ENCODE peak calls at places on chromosomes 7 and 10, in seven cellular contexts. One of them, this sample, is unnamed.

GRCh38 chr7:129952164-129952652 is 552 bp downstream of the UBE2H start:
- DNase-seq in GM12891: no peak
- DNase-seq in A172: peak
- DNase-seq in heart right ventricle: peak
- DNase-seq in ecto neural progenitor cell: peak
- DNase-seq in thoracic aorta: no peak
- DNase-seq in left ventricle myocardium inferior: peak
- DNase-seq in this sample: no peak

GRCh38 chr7:44694326-44694725 is 54.3 kb upstream of the ZMIZ2 start:
- DNase-seq in GM12891: no peak
- DNase-seq in thoracic aorta: no peak
- DNase-seq in A172: no peak
- DNase-seq in ecto neural progenitor cell: no peak
- DNase-seq in left ventricle myocardium inferior: no peak
- DNase-seq in heart right ventricle: no peak
- DNase-seq in this sample: no peak

GRCh38 chr10:8100366-8100765 is 45.9 kb downstream of the GATA3 start:
- DNase-seq in GM12891: no peak
- DNase-seq in thoracic aorta: no peak
- DNase-seq in ecto neural progenitor cell: no peak
- DNase-seq in left ventricle myocardium inferior: no peak
- DNase-seq in A172: no peak
- DNase-seq in heart right ventricle: no peak
- DNase-seq in this sample: no peak

GRCh38 chr7:109963741-109964140 is 1127.2 kb upstream of the LRRN3 start:
- DNase-seq in heart right ventricle: no peak
- DNase-seq in ecto neural progenitor cell: no peak
- DNase-seq in thoracic aorta: no peak
- DNase-seq in A172: no peak
- DNase-seq in GM12891: no peak
- DNase-seq in left ventricle myocardium inferior: no peak
- DNase-seq in this sample: no peak

GRCh38 chr7:29641651-29642050 is 78.0 kb downstream of the PRR15 start:
- DNase-seq in left ventricle myocardium inferior: no peak
- DNase-seq in GM12891: no peak
- DNase-seq in thoracic aorta: no peak
- DNase-seq in ecto neural progenitor cell: no peak
- DNase-seq in heart right ventricle: no peak
- DNase-seq in A172: no peak
- DNase-seq in this sample: peak

GRCh38 chr7:98196706-98197605 is 14.3 kb upstream of the BHLHA15 start:
- DNase-seq in left ventricle myocardium inferior: no peak
- DNase-seq in heart right ventricle: no peak
- DNase-seq in GM12891: no peak
- DNase-seq in ecto neural progenitor cell: no peak
- DNase-seq in A172: no peak
- DNase-seq in thoracic aorta: no peak
- DNase-seq in this sample: no peak

GRCh38 chr10:25758041-25758457 is 176.0 kb upstream of the MYO3A start:
- DNase-seq in thoracic aorta: no peak
- DNase-seq in A172: peak
- DNase-seq in left ventricle myocardium inferior: no peak
- DNase-seq in ecto neural progenitor cell: no peak
- DNase-seq in GM12891: peak
- DNase-seq in heart right ventricle: no peak
- DNase-seq in this sample: no peak

GRCh38 chr7:51970961-51971655 is 654.5 kb upstream of the COBL start:
- DNase-seq in left ventricle myocardium inferior: no peak
- DNase-seq in A172: no peak
- DNase-seq in heart right ventricle: no peak
- DNase-seq in ecto neural progenitor cell: no peak
- DNase-seq in GM12891: no peak
- DNase-seq in thoracic aorta: no peak
- DNase-seq in this sample: no peak

GRCh38 chr7:26284995-26285632 is 6.5 kb upstream of the SNX10 start:
- DNase-seq in GM12891: no peak
- DNase-seq in ecto neural progenitor cell: no peak
- DNase-seq in thoracic aorta: no peak
- DNase-seq in left ventricle myocardium inferior: no peak
- DNase-seq in heart right ventricle: no peak
- DNase-seq in A172: no peak
- DNase-seq in this sample: no peak

GRCh38 chr10:24432478-24433416 is 223.8 kb downstream of the KIAA1217 start:
- DNase-seq in left ventricle myocardium inferior: no peak
- DNase-seq in ecto neural progenitor cell: no peak
- DNase-seq in GM12891: no peak
- DNase-seq in A172: peak
- DNase-seq in thoracic aorta: no peak
- DNase-seq in heart right ventricle: no peak
- DNase-seq in this sample: no peak

GRCh38 chr7:128863433-128863989 is 855 bp downstream of the ATP6V1F start:
- DNase-seq in A172: peak
- DNase-seq in heart right ventricle: no peak
- DNase-seq in GM12891: peak
- DNase-seq in thoracic aorta: no peak
- DNase-seq in left ventricle myocardium inferior: no peak
- DNase-seq in ecto neural progenitor cell: no peak
- DNase-seq in this sample: peak

GRCh38 chr10:7084255-7085005 is 326.4 kb downstream of the SFMBT2 start:
- DNase-seq in left ventricle myocardium inferior: no peak
- DNase-seq in thoracic aorta: no peak
- DNase-seq in GM12891: no peak
- DNase-seq in heart right ventricle: no peak
- DNase-seq in A172: no peak
- DNase-seq in ecto neural progenitor cell: no peak
- DNase-seq in this sample: no peak

GRCh38 chr10:79411546-79412495 is 33.6 kb downstream of the ZCCHC24 start:
- DNase-seq in thoracic aorta: no peak
- DNase-seq in A172: no peak
- DNase-seq in GM12891: no peak
- DNase-seq in left ventricle myocardium inferior: no peak
- DNase-seq in ecto neural progenitor cell: no peak
- DNase-seq in heart right ventricle: peak
- DNase-seq in this sample: no peak

GRCh38 chr7:50598455-50599343 is 33.5 kb upstream of the DDC start:
- DNase-seq in heart right ventricle: no peak
- DNase-seq in left ventricle myocardium inferior: no peak
- DNase-seq in thoracic aorta: no peak
- DNase-seq in ecto neural progenitor cell: no peak
- DNase-seq in GM12891: no peak
- DNase-seq in A172: no peak
- DNase-seq in this sample: no peak

GRCh38 chr7:45968312-45968711 is 47.2 kb upstream of the IGFBP3 start:
- DNase-seq in thoracic aorta: no peak
- DNase-seq in A172: no peak
- DNase-seq in left ventricle myocardium inferior: no peak
- DNase-seq in heart right ventricle: no peak
- DNase-seq in GM12891: no peak
- DNase-seq in ecto neural progenitor cell: no peak
- DNase-seq in this sample: no peak

GRCh38 chr10:76298329-76298728 is 866.9 kb downstream of the LRMDA start:
- DNase-seq in A172: no peak
- DNase-seq in GM12891: no peak
- DNase-seq in thoracic aorta: no peak
- DNase-seq in heart right ventricle: no peak
- DNase-seq in left ventricle myocardium inferior: no peak
- DNase-seq in ecto neural progenitor cell: no peak
- DNase-seq in this sample: no peak

GRCh38 chr7:59079-59825 is 133.1 kb upstream of the FAM20C start:
- DNase-seq in thoracic aorta: no peak
- DNase-seq in A172: no peak
- DNase-seq in GM12891: no peak
- DNase-seq in ecto neural progenitor cell: no peak
- DNase-seq in left ventricle myocardium inferior: no peak
- DNase-seq in heart right ventricle: no peak
- DNase-seq in this sample: no peak

GRCh38 chr7:30348083-30348560 is 63.7 kb downstream of the ZNRF2 start:
- DNase-seq in left ventricle myocardium inferior: no peak
- DNase-seq in ecto neural progenitor cell: no peak
- DNase-seq in thoracic aorta: no peak
- DNase-seq in heart right ventricle: no peak
- DNase-seq in GM12891: no peak
- DNase-seq in A172: peak
- DNase-seq in this sample: no peak

GRCh38 chr10:3527869-3528268 is 257.1 kb downstream of the KLF6 start:
- DNase-seq in thoracic aorta: no peak
- DNase-seq in GM12891: no peak
- DNase-seq in left ventricle myocardium inferior: no peak
- DNase-seq in A172: no peak
- DNase-seq in heart right ventricle: no peak
- DNase-seq in ecto neural progenitor cell: no peak
- DNase-seq in this sample: no peak

GRCh38 chr10:30028452-30029045 is 30.8 kb downstream of the JCAD start:
- DNase-seq in A172: no peak
- DNase-seq in ecto neural progenitor cell: no peak
- DNase-seq in left ventricle myocardium inferior: no peak
- DNase-seq in heart right ventricle: no peak
- DNase-seq in GM12891: no peak
- DNase-seq in thoracic aorta: no peak
- DNase-seq in this sample: no peak

GRCh38 chr10:53379951-53380350 is 607.4 kb upstream of the MBL2 start:
- DNase-seq in left ventricle myocardium inferior: no peak
- DNase-seq in ecto neural progenitor cell: no peak
- DNase-seq in A172: no peak
- DNase-seq in heart right ventricle: no peak
- DNase-seq in thoracic aorta: no peak
- DNase-seq in GM12891: no peak
- DNase-seq in this sample: no peak

GRCh38 chr7:12092499-12093130 is 118.5 kb upstream of the TMEM106B start:
- DNase-seq in thoracic aorta: no peak
- DNase-seq in A172: no peak
- DNase-seq in left ventricle myocardium inferior: no peak
- DNase-seq in GM12891: no peak
- DNase-seq in ecto neural progenitor cell: no peak
- DNase-seq in heart right ventricle: no peak
- DNase-seq in this sample: no peak

GRCh38 chr10:7015457-7015856 is 395.4 kb downstream of the SFMBT2 start:
- DNase-seq in ecto neural progenitor cell: no peak
- DNase-seq in GM12891: no peak
- DNase-seq in thoracic aorta: no peak
- DNase-seq in left ventricle myocardium inferior: no peak
- DNase-seq in heart right ventricle: no peak
- DNase-seq in A172: peak
- DNase-seq in this sample: no peak

GRCh38 chr7:18771834-18772566 is 276.5 kb downstream of the HDAC9 start:
- DNase-seq in ecto neural progenitor cell: no peak
- DNase-seq in heart right ventricle: no peak
- DNase-seq in left ventricle myocardium inferior: no peak
- DNase-seq in GM12891: no peak
- DNase-seq in A172: no peak
- DNase-seq in thoracic aorta: no peak
- DNase-seq in this sample: no peak

GRCh38 chr7:138980575-138981285 is 459 bp downstream of the KIAA1549 start:
- DNase-seq in thoracic aorta: no peak
- DNase-seq in left ventricle myocardium inferior: peak
- DNase-seq in ecto neural progenitor cell: peak
- DNase-seq in heart right ventricle: peak
- DNase-seq in GM12891: no peak
- DNase-seq in A172: no peak
- DNase-seq in this sample: no peak

GRCh38 chr10:126684171-126684745 is 13.8 kb upstream of the C10orf90 start:
- DNase-seq in GM12891: no peak
- DNase-seq in left ventricle myocardium inferior: no peak
- DNase-seq in heart right ventricle: no peak
- DNase-seq in A172: peak
- DNase-seq in ecto neural progenitor cell: peak
- DNase-seq in thoracic aorta: no peak
- DNase-seq in this sample: no peak

GRCh38 chr10:104117839-104118323 is 4.1 kb upstream of the SFR1 start:
- DNase-seq in A172: peak
- DNase-seq in heart right ventricle: no peak
- DNase-seq in left ventricle myocardium inferior: no peak
- DNase-seq in thoracic aorta: no peak
- DNase-seq in GM12891: no peak
- DNase-seq in ecto neural progenitor cell: no peak
- DNase-seq in this sample: no peak

GRCh38 chr7:32502656-32503189 is 7.4 kb downstream of the AVL9 start:
- DNase-seq in left ventricle myocardium inferior: no peak
- DNase-seq in ecto neural progenitor cell: no peak
- DNase-seq in heart right ventricle: no peak
- DNase-seq in A172: no peak
- DNase-seq in GM12891: no peak
- DNase-seq in thoracic aorta: no peak
- DNase-seq in this sample: no peak

GRCh38 chr7:46932656-46933424 is 649.1 kb downstream of the TNS3 start:
- DNase-seq in GM12891: no peak
- DNase-seq in left ventricle myocardium inferior: no peak
- DNase-seq in heart right ventricle: no peak
- DNase-seq in ecto neural progenitor cell: no peak
- DNase-seq in thoracic aorta: peak
- DNase-seq in A172: peak
- DNase-seq in this sample: peak

GRCh38 chr7:82805527-82805960 is 357.1 kb downstream of the PCLO start:
- DNase-seq in ecto neural progenitor cell: no peak
- DNase-seq in left ventricle myocardium inferior: no peak
- DNase-seq in GM12891: no peak
- DNase-seq in heart right ventricle: no peak
- DNase-seq in thoracic aorta: no peak
- DNase-seq in A172: peak
- DNase-seq in this sample: no peak

GRCh38 chr7:96189129-96189815 is 132.6 kb downstream of the SLC25A13 start:
- DNase-seq in left ventricle myocardium inferior: no peak
- DNase-seq in ecto neural progenitor cell: no peak
- DNase-seq in heart right ventricle: no peak
- DNase-seq in A172: no peak
- DNase-seq in GM12891: no peak
- DNase-seq in thoracic aorta: no peak
- DNase-seq in this sample: no peak

GRCh38 chr10:75407716-75408511 is 6.3 kb upstream of the ZNF503 start:
- DNase-seq in A172: no peak
- DNase-seq in left ventricle myocardium inferior: peak
- DNase-seq in ecto neural progenitor cell: peak
- DNase-seq in thoracic aorta: no peak
- DNase-seq in heart right ventricle: peak
- DNase-seq in GM12891: no peak
- DNase-seq in this sample: no peak

GRCh38 chr7:7554021-7554432 is 12.7 kb upstream of the MIOS start:
- DNase-seq in thoracic aorta: no peak
- DNase-seq in heart right ventricle: no peak
- DNase-seq in A172: peak
- DNase-seq in ecto neural progenitor cell: no peak
- DNase-seq in GM12891: no peak
- DNase-seq in left ventricle myocardium inferior: no peak
- DNase-seq in this sample: peak

GRCh38 chr10:20059084-20059835 is 243.0 kb downstream of the PLXDC2 start:
- DNase-seq in A172: no peak
- DNase-seq in heart right ventricle: no peak
- DNase-seq in left ventricle myocardium inferior: no peak
- DNase-seq in ecto neural progenitor cell: no peak
- DNase-seq in thoracic aorta: no peak
- DNase-seq in GM12891: no peak
- DNase-seq in this sample: no peak

GRCh38 chr7:37312608-37313007 is 136.1 kb downstream of the ELMO1 start:
- DNase-seq in heart right ventricle: no peak
- DNase-seq in left ventricle myocardium inferior: no peak
- DNase-seq in A172: no peak
- DNase-seq in ecto neural progenitor cell: no peak
- DNase-seq in thoracic aorta: no peak
- DNase-seq in GM12891: no peak
- DNase-seq in this sample: no peak

GRCh38 chr7:143331179-143331825 is 15.4 kb downstream of the CLCN1 start:
- DNase-seq in A172: peak
- DNase-seq in ecto neural progenitor cell: no peak
- DNase-seq in GM12891: no peak
- DNase-seq in left ventricle myocardium inferior: no peak
- DNase-seq in thoracic aorta: no peak
- DNase-seq in heart right ventricle: no peak
- DNase-seq in this sample: no peak

GRCh38 chr10:53006663-53007610 is 234.4 kb upstream of the MBL2 start:
- DNase-seq in GM12891: no peak
- DNase-seq in left ventricle myocardium inferior: no peak
- DNase-seq in A172: no peak
- DNase-seq in heart right ventricle: no peak
- DNase-seq in thoracic aorta: no peak
- DNase-seq in ecto neural progenitor cell: no peak
- DNase-seq in this sample: no peak

GRCh38 chr10:24333736-24334135 is 124.8 kb downstream of the KIAA1217 start:
- DNase-seq in A172: no peak
- DNase-seq in ecto neural progenitor cell: no peak
- DNase-seq in heart right ventricle: no peak
- DNase-seq in left ventricle myocardium inferior: no peak
- DNase-seq in thoracic aorta: no peak
- DNase-seq in GM12891: no peak
- DNase-seq in this sample: no peak